ENCODE peak calls at places on chromosomes 11 and 22, in six cellular contexts. T is osteoblast, A is PC-3, H is H9, F is GM12878, N is neural progenitor cell. J is an unnamed sample.

GRCh38 chr22:32652609-32653008 is 148.9 kb upstream of the TIMP3 start:
- DNase-seq in T (no peak), A (no peak), H (no peak), F (no peak), N (no peak), J (no peak)

GRCh38 chr11:9158898-9159391 is 67.5 kb upstream of the SCUBE2 start:
- DNase-seq in T (no peak), A (peak), H (no peak), F (no peak), N (no peak), J (no peak)

GRCh38 chr11:118892515-118892914 is 8.8 kb downstream of the CXCR5 start:
- DNase-seq in T (peak), A (no peak), H (no peak), F (no peak), N (no peak), J (no peak)

GRCh38 chr11:20451568-20451967 is 64.1 kb downstream of the PRMT3 start:
- DNase-seq in T (no peak), A (no peak), H (no peak), F (no peak), N (no peak), J (no peak)

GRCh38 chr11:44622190-44622650 is 56.8 kb downstream of the CD82 start:
- DNase-seq in T (peak), A (no peak), H (peak), F (no peak), N (no peak), J (no peak)

GRCh38 chr11:12167098-12167999 is 57.0 kb downstream of the MICAL2 start:
- DNase-seq in T (no peak), A (peak), H (no peak), F (no peak), N (no peak), J (no peak)

GRCh38 chr11:134944131-134944530 is 532.1 kb upstream of the B3GAT1 start:
- DNase-seq in T (no peak), A (no peak), H (no peak), F (no peak), N (no peak), J (no peak)

GRCh38 chr11:66465371-66466224 is 1.1 kb upstream of the PELI3 start:
- DNase-seq in T (peak), A (no peak), H (no peak), F (no peak), N (no peak), J (no peak)

GRCh38 chr11:61793084-61793828 is 545 bp downstream of the FEN1 start:
- DNase-seq in T (peak), A (peak), H (no peak), F (no peak), N (peak), J (no peak)

GRCh38 chr22:39030705-39031104 is 9.8 kb downstream of the APOBEC3D start:
- DNase-seq in T (no peak), A (no peak), H (peak), F (no peak), N (no peak), J (no peak)

GRCh38 chr11:114180301-114181055 is 115.7 kb upstream of the NNMT start:
- DNase-seq in T (no peak), A (peak), H (peak), F (no peak), N (peak), J (no peak)

GRCh38 chr22:19109198-19110063 is 12.8 kb downstream of the DGCR2 start:
- DNase-seq in T (no peak), A (no peak), H (no peak), F (peak), N (no peak), J (no peak)

GRCh38 chr11:48031602-48032001 is 51.2 kb downstream of the PTPRJ start:
- DNase-seq in T (no peak), A (no peak), H (no peak), F (no peak), N (no peak), J (no peak)

GRCh38 chr11:48029686-48030279 is 49.4 kb downstream of the PTPRJ start:
- DNase-seq in T (peak), A (no peak), H (no peak), F (no peak), N (no peak), J (no peak)

GRCh38 chr11:48025293-48025982 is 45.1 kb downstream of the PTPRJ start:
- DNase-seq in T (peak), A (no peak), H (no peak), F (no peak), N (peak), J (no peak)

GRCh38 chr11:48025983-48026340 is 45.6 kb downstream of the PTPRJ start:
- DNase-seq in T (no peak), A (no peak), H (no peak), F (no peak), N (no peak), J (no peak)

DNA sequence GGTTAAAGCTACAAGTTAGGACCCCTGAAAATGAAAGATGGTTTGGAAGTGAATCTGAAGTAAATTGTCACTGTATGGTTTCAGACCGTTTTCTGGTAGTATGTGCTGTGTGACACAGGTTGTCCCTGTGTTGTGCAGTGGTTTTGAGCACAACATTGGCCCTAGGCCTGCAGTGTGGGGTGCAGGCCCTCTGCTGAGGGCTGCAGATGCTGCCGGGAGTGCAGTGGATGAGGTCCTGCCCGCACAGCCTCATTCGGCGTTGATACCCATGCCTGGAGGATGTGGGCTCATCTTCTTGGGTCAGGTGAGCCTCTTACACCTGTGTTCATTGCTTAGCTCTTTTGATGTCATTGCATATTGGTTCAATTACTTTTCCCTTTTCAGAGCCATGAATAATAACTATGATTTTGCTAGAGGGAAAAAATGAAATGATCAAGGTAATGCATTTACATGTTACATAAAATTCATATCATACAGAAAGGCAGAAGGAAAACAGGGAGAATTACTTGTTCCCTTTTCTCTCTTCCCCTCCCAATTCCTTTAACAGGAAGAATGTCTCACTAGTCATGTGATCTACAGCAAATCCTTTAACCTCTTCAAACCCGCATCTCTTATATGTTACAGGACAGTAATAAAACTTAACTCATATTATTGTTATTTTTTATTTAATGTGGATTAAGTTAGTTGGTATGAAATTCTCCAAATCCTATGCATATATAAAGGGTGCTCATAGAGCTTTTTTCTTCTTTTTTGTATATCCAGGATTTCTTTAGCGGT is 48.7 kb downstream of the PTPRJ start:
- DNase-seq in T (no peak), A (no peak), H (no peak), F (no peak), N (no peak), J (no peak)
- H3K4me2 ChIP-seq in T (no peak), A (no peak), H (no peak), F (no peak), N (no peak), J (no peak)

DNA sequence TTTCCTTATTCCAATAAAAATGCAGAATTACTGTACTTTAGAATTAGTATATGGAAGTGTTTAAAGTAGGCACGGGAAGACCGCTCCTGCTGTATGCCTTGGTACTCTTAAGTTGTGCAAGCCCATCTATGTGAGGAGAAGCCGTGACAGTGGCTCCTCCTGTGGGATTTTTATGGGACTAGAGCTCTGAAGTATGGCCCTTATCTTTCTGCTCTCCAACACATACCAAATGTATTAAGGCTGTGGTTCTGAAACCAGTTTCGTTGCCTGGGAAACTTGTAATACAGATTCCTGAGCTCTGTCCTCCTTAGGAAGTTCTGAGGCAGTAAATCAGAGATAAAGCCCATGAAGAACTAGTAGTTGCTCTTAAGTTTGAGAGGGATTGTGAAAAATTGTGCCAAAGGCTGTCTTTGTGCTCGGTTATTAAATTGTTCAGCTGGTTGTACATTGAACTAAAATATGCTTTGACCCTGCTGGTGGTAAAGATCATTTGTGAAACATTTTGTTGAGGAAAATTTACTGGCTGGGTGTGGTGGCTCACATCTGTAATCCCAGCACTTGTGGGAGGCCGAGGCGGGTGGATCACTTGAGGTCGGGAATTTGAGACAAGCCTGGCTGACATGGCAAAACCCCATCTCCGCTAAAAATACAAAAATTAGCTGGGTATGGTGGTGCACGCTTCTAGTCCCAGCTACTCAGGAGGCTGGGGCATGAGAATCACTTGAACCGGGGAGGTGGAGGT is 29.3 kb downstream of the RTN3 start:
- DNase-seq in T (peak), A (peak), H (no peak), F (no peak), N (no peak), J (no peak)
- TF ChIP-seq CTCF in T (peak), A (no peak), H (no peak), F (no peak), N (no peak), J (no peak)

GRCh38 chr22:40396882-40397281 is 26.5 kb downstream of the SGSM3 start:
- DNase-seq in T (peak), A (peak), H (peak), F (no peak), N (peak), J (no peak)
- H3K4me2 ChIP-seq in T (no peak), A (peak), H (no peak), F (no peak), N (no peak), J (peak)

GRCh38 chr22:50267591-50268390 is 2.4 kb downstream of the MAPK11 start:
- DNase-seq in T (peak), A (no peak), H (peak), F (no peak), N (peak), J (no peak)
- TF ChIP-seq CTCF in T (peak), A (no peak), H (peak), F (no peak), N (peak), J (no peak)

DNA sequence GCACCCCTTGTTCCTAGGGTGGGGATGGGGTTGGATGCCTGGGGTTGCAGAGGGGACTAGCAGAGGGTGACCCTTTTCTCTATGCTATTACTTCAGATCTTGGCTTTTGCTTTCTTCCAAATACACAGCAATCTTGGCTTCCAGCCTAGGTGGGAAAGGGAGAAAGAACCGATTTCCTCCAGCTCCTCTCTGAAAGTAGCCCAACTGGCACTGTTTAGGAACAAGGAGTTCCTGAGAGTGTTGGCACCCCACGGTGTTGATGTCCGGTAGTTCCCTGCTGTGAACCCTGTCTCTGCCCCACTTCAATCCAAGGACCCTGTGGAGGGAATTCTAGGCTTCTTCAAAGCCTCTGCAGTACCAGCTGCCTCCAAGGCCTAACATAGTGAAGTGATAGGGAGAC is 1.1 kb upstream of the SLC3A2 start:
- DNase-seq in T (peak), A (no peak), H (peak), F (no peak), N (no peak), J (no peak)
- H3K4me2 ChIP-seq in T (peak), A (peak), H (peak), F (peak), N (peak), J (peak)

GRCh38 chr22:44108806-44109385 is 71.8 kb upstream of the PARVG start:
- DNase-seq in T (peak), A (no peak), H (no peak), F (no peak), N (no peak), J (no peak)
- TF ChIP-seq CTCF in T (no peak), A (no peak), H (no peak), F (no peak), N (no peak), J (no peak)

GRCh38 chr11:46674463-46675287 is 25.7 kb downstream of the ARHGAP1 start:
- DNase-seq in T (no peak), A (no peak), H (peak), F (no peak), N (peak), J (no peak)
- H3K4me2 ChIP-seq in T (no peak), A (no peak), H (peak), F (no peak), N (no peak), J (peak)

GRCh38 chr22:49321477-49322055 is 506.1 kb downstream of the BRD1 start:
- DNase-seq in T (peak), A (no peak), H (peak), F (no peak), N (no peak), J (no peak)
- TF ChIP-seq CTCF in T (no peak), A (no peak), H (no peak), F (no peak), N (no peak), J (no peak)

DNA sequence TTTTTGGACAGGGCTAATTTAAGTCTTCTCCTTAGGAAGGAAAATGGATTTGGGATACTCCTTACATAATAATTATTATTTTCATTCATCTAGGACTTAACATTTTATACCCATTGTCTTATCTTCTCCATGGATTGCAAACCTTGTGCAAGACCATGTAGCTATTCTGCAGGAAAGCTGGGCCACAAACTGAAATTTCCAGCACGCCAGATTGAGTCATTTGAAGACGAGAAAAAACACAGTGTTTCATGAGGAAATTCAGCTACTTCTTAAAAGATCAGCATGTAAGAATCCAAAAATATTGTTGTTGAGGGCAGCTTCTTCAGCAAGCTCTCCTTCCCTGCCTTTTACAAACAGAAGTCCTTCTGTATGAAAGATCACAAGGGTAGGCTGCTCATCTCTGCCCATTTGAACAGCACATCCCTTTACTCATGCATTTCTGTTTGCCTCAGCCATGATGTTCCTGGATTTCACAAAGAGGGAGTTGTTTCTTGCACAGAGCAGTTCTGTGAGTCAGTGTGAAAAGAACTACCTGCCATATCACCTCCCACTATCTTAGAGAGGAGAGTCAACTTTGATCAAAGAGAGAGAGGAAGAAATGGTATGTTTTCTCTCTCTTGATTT is 90.5 kb downstream of the FAM76B start:
- DNase-seq in T (no peak), A (no peak), H (no peak), F (no peak), N (no peak), J (no peak)
- H3K4me2 ChIP-seq in T (peak), A (no peak), H (no peak), F (no peak), N (no peak), J (peak)

GRCh38 chr11:48210052-48210451 is 6.6 kb upstream of the OR4B1 start:
- DNase-seq in T (no peak), A (peak), H (peak), F (no peak), N (no peak), J (no peak)
- TF ChIP-seq CTCF in T (peak), A (peak), H (peak), F (no peak), N (no peak), J (no peak)